ENCODE peak calls at places on chromosomes 16 and 17, in ten cellular contexts. D, L, Q, O, V, I, B, J, H and G are unnamed samples.
A peak's percentile ranks its signal among the peaks of the same experiment; 100 is the strongest.

GRCh38 chr17:58328195-58329034 is at the start of gene TSPOAP1:
- DNase-seq in D (peak; percentile 78), L (no peak), Q (no peak), O (no peak), V (peak; percentile 80), I (no peak), B (peak; percentile 70), J (peak; percentile 98), H (no peak), G (peak; percentile 78)

GRCh38 chr17:74840989-74841666 is 18.6 kb downstream of the GRIN2C start:
- DNase-seq in D (no peak), L (peak; percentile 27), Q (peak; percentile 24), O (peak; percentile 19), V (no peak), I (no peak), B (no peak), J (no peak), H (peak; percentile 74), G (no peak)

GRCh38 chr17:30519707-30520106 is 42.5 kb downstream of the GOSR1 start:
- DNase-seq in D (no peak), L (peak; percentile 29), Q (peak; percentile 80), O (peak; percentile 62), V (no peak), I (no peak), B (no peak), J (no peak), H (no peak), G (no peak)

GRCh38 chr16:73060216-73060615 is 12.3 kb upstream of the ZFHX3 start:
- DNase-seq in D (no peak), L (no peak), Q (no peak), O (no peak), V (no peak), I (no peak), B (no peak), J (no peak), H (no peak), G (no peak)

GRCh38 chr16:23469814-23470213 is 16.8 kb upstream of the COG7 start:
- DNase-seq in D (no peak), L (peak; percentile 82), Q (no peak), O (peak; percentile 82), V (no peak), I (no peak), B (no peak), J (no peak), H (no peak), G (no peak)

GRCh38 chr17:15262291-15263205 is 2.6 kb downstream of the PMP22 start:
- DNase-seq in D (no peak), L (peak; percentile 46), Q (no peak), O (peak; percentile 72), V (peak; percentile 32), I (peak; percentile 88), B (peak; percentile 87), J (no peak), H (peak; percentile 92), G (no peak)

GRCh38 chr16:27179500-27180072 is 23.7 kb upstream of the KDM8 start:
- DNase-seq in D (peak; percentile 94), L (no peak), Q (peak; percentile 82), O (peak; percentile 42), V (peak; percentile 86), I (peak; percentile 87), B (peak; percentile 88), J (peak; percentile 88), H (peak; percentile 84), G (no peak)

GRCh38 chr17:9958586-9959281 is 53.7 kb upstream of the RCVRN start:
- DNase-seq in D (no peak), L (no peak), Q (no peak), O (no peak), V (no peak), I (no peak), B (peak; percentile 40), J (no peak), H (no peak), G (no peak)

GRCh38 chr17:29677139-29677834 is 54.6 kb upstream of the CORO6 start:
- DNase-seq in D (no peak), L (no peak), Q (no peak), O (no peak), V (no peak), I (no peak), B (no peak), J (no peak), H (peak; percentile 73), G (no peak)

GRCh38 chr17:78133179-78133951 is 2.8 kb downstream of the TMC8 start:
- DNase-seq in D (no peak), L (no peak), Q (no peak), O (no peak), V (no peak), I (peak; percentile 83), B (no peak), J (no peak), H (no peak), G (peak; percentile 78)

GRCh38 chr17:76078859-76079576 is at the start of gene ZACN:
- DNase-seq in D (no peak), L (no peak), Q (no peak), O (no peak), V (no peak), I (no peak), B (peak; percentile 53), J (no peak), H (no peak), G (peak; percentile 84)

GRCh38 chr16:4157376-4157825 is 41.2 kb upstream of the ADCY9 start:
- DNase-seq in D (no peak), L (no peak), Q (no peak), O (no peak), V (no peak), I (no peak), B (no peak), J (no peak), H (no peak), G (peak; percentile 11)

GRCh38 chr17:59494757-59495368 is 70.5 kb upstream of the DHX40 start:
- DNase-seq in D (no peak), L (no peak), Q (no peak), O (no peak), V (no peak), I (no peak), B (no peak), J (no peak), H (no peak), G (no peak)

GRCh38 chr16:48862087-48862532 is 252.1 kb upstream of the N4BP1 start:
- DNase-seq in D (no peak), L (peak; percentile 47), Q (no peak), O (peak; percentile 77), V (no peak), I (no peak), B (no peak), J (no peak), H (no peak), G (no peak)
- TF ChIP-seq CTCF in D (no peak), L (no peak), Q (no peak), O (peak; percentile 45), V (no peak), I (no peak), B (no peak), J (peak; percentile 23), H (no peak), G (no peak)

DNA sequence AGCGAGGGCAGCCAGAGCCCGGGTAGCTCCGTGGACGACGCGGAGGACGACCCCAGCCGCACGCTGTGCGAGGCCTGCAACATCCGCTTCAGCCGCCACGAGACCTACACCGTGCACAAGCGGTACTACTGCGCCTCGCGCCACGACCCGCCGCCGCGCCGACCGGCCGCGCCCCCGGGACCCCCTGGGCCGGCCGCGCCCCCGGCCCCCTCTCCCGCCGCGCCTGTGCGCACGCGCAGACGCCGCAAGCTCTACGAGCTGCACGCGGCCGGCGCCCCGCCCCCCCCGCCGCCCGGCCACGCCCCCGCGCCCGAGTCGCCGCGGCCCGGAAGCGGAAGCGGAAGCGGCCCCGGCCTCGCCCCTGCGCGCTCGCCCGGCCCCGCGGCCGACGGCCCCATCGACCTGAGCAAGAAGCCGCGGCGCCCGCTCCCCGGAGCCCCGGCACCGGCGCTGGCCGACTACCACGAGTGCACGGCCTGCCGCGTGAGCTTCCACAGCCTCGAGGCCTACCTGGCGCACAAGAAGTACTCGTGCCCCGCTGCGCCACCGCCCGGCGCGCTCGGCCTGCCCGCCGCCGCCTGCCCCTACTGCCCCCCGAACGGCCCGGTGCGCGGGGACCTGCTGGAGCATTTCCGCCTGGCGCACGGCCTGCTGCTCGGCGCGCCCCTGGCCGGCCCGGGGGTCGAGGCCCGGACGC is 36.1 kb upstream of the ZC3H18 start:
- DNase-seq in D (peak; percentile 81), L (peak; percentile 79), Q (peak; percentile 29), O (peak; percentile 55), V (peak; percentile 99), I (peak; percentile 93), B (peak; percentile 91), J (peak; percentile 88), H (peak; percentile 85), G (no peak)
- TF ChIP-seq CTCF in D (no peak), L (no peak), Q (no peak), O (no peak), V (no peak), I (peak; percentile 17), B (no peak), J (peak; percentile 3), H (no peak), G (peak; percentile 30)

GRCh38 chr17:48484850-48485249 is 46.0 kb downstream of the HOXB1 start:
- DNase-seq in D (no peak), L (no peak), Q (no peak), O (peak; percentile 87), V (no peak), I (no peak), B (no peak), J (no peak), H (no peak), G (no peak)

GRCh38 chr17:48488548-48489106 is 42.2 kb downstream of the HOXB1 start:
- DNase-seq in D (no peak), L (no peak), Q (no peak), O (no peak), V (no peak), I (no peak), B (no peak), J (no peak), H (no peak), G (no peak)

GRCh38 chr17:48484256-48484655 is 46.6 kb downstream of the HOXB1 start:
- DNase-seq in D (no peak), L (no peak), Q (peak; percentile 28), O (no peak), V (no peak), I (no peak), B (no peak), J (no peak), H (no peak), G (no peak)

GRCh38 chr17:48487221-48487620 is 43.6 kb downstream of the HOXB1 start:
- DNase-seq in D (no peak), L (no peak), Q (no peak), O (peak; percentile 33), V (no peak), I (no peak), B (no peak), J (no peak), H (no peak), G (no peak)

GRCh38 chr17:48486557-48486956 is 44.3 kb downstream of the HOXB1 start:
- DNase-seq in D (no peak), L (peak; percentile 88), Q (peak; percentile 94), O (peak; percentile 98), V (no peak), I (no peak), B (no peak), J (peak; percentile 21), H (peak; percentile 22), G (no peak)
- TF ChIP-seq CTCF in D (no peak), L (no peak), Q (peak; percentile 64), O (peak; percentile 53), V (no peak), I (no peak), B (no peak), J (no peak), H (no peak), G (no peak)

DNA sequence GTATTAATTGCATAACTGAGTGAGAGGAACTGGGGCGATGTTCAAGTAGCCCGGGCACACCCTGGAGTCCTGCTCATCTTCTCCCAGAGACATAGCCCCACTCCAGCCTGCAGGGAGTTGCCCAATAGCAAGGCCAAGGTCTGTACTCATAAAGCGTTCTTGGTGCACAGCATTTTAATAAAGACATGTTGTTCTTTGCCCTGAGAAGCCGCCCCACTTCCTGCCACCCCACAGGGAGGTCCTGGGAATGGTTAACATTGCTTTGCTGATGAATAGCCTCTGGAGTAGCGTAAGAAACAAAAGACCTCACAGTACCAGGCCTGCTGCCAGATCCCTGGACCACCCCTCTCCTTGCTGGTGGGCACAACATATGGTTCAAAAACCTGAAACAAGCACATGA is 21.6 kb upstream of the CDH1 start:
- DNase-seq in D (no peak), L (no peak), Q (no peak), O (no peak), V (no peak), I (no peak), B (no peak), J (no peak), H (no peak), G (no peak)
- TF ChIP-seq CTCF in D (no peak), L (no peak), Q (no peak), O (no peak), V (no peak), I (no peak), B (no peak), J (no peak), H (no peak), G (no peak)